ENCODE peak calls at places on chromosomes 7 and 10, in seven cellular contexts. E is astrocyte of the hippocampus; U is GM23248; A is stimulated activated CD8-positive, alpha-beta memory T cell treated with anti-CD3 and anti-CD28 coated beads, Interleukin-15, amount 100 ng/mL, for 1 hour; X is kidney epithelial cell; C is NCI-H1436; P is endothelial cell. F is an unnamed sample.

GRCh38 chr7:131459256-131459655 is 97.2 kb downstream of the PODXL start:
- DNase-seq in E (peak; percentile 6), U (peak; percentile 16), A (no peak), X (no peak), C (no peak), P (no peak), F (no peak)

GRCh38 chr7:69109131-69109740 is 489.0 kb upstream of the AUTS2 start:
- DNase-seq in E (no peak), U (no peak), A (no peak), X (no peak), C (no peak), P (no peak), F (no peak)

GRCh38 chr10:12202230-12202629 is 6.2 kb downstream of the CDC123 start:
- DNase-seq in E (no peak), U (no peak), A (no peak), X (no peak), C (no peak), P (no peak), F (no peak)

GRCh38 chr10:43226851-43227845 is 39.7 kb downstream of the RASGEF1A start:
- DNase-seq in E (no peak), U (no peak), A (no peak), X (no peak), C (no peak), P (no peak), F (no peak)

GRCh38 chr7:69078997-69079769 is 519.1 kb upstream of the AUTS2 start:
- DNase-seq in E (peak; percentile 96), U (no peak), A (no peak), X (no peak), C (no peak), P (no peak), F (peak; percentile 47)

GRCh38 chr10:92750788-92751533 is 61.2 kb downstream of the HHEX start:
- DNase-seq in E (peak; percentile 33), U (peak; percentile 56), A (no peak), X (no peak), C (no peak), P (no peak), F (no peak)

GRCh38 chr10:76469675-76470074 is 1038.3 kb downstream of the LRMDA start:
- DNase-seq in E (no peak), U (peak; percentile 15), A (no peak), X (no peak), C (no peak), P (no peak), F (no peak)

GRCh38 chr10:6170638-6171037 is 32.1 kb upstream of the PFKFB3 start:
- DNase-seq in E (no peak), U (no peak), A (no peak), X (no peak), C (no peak), P (no peak), F (no peak)

GRCh38 chr10:26422977-26423376 is 15.2 kb upstream of the APBB1IP start:
- DNase-seq in E (no peak), U (no peak), A (no peak), X (no peak), C (no peak), P (no peak), F (no peak)

GRCh38 chr7:80542398-80542797 is 30.5 kb upstream of the GNAT3 start:
- DNase-seq in E (peak; percentile 62), U (peak; percentile 93), A (no peak), X (peak; percentile 58), C (no peak), P (no peak), F (no peak)

GRCh38 chr7:2465928-2466327 is 10.3 kb downstream of the GRIFIN start:
- DNase-seq in E (peak; percentile 52), U (no peak), A (no peak), X (no peak), C (no peak), P (no peak), F (peak; percentile 57)